ENCODE peak calls at places on chromosomes 7 and 10, in five cellular contexts. One of them, this sample, is unnamed.

GRCh38 chr10:11162828-11163599 is 145.3 kb downstream of the CELF2 start:
- DNase-seq in stomach: peak; percentile 55
- DNase-seq in A549: no peak
- DNase-seq in neuronal stem cell: no peak
- DNase-seq in lower lobe of right lung: peak; percentile 82
- DNase-seq in this sample: peak; percentile 90

GRCh38 chr10:79111427-79111826 is 42.7 kb downstream of the ZMIZ1 start:
- DNase-seq in stomach: no peak
- DNase-seq in neuronal stem cell: no peak
- DNase-seq in lower lobe of right lung: no peak
- DNase-seq in A549: peak; percentile 83
- DNase-seq in this sample: no peak

GRCh38 chr7:100584677-100585510 is 1.0 kb downstream of the LRCH4 start:
- DNase-seq in neuronal stem cell: peak; percentile 74
- DNase-seq in A549: no peak
- DNase-seq in lower lobe of right lung: peak; percentile 59
- DNase-seq in stomach: peak; percentile 43
- DNase-seq in this sample: peak; percentile 35

GRCh38 chr7:115679976-115680375 is 350.6 kb downstream of the TFEC start:
- DNase-seq in lower lobe of right lung: no peak
- DNase-seq in neuronal stem cell: peak; percentile 30
- DNase-seq in A549: no peak
- DNase-seq in stomach: no peak
- DNase-seq in this sample: peak; percentile 5

GRCh38 chr10:43068781-43069515 is 7.9 kb upstream of the RET start:
- DNase-seq in A549: no peak
- DNase-seq in stomach: no peak
- DNase-seq in neuronal stem cell: no peak
- DNase-seq in lower lobe of right lung: no peak
- DNase-seq in this sample: no peak

GRCh38 chr7:111089822-111090426 is 1.0 kb upstream of the LRRN3 start:
- DNase-seq in stomach: no peak
- DNase-seq in neuronal stem cell: no peak
- DNase-seq in lower lobe of right lung: no peak
- DNase-seq in A549: peak; percentile 24
- DNase-seq in this sample: peak; percentile 44

GRCh38 chr10:108817125-108817524 is 1106.2 kb downstream of the XPNPEP1 start:
- DNase-seq in lower lobe of right lung: no peak
- DNase-seq in neuronal stem cell: no peak
- DNase-seq in stomach: no peak
- DNase-seq in A549: no peak
- DNase-seq in this sample: no peak

GRCh38 chr7:84228526-84228925 is 33.9 kb upstream of the SEMA3A start:
- DNase-seq in neuronal stem cell: peak; percentile 43
- DNase-seq in stomach: no peak
- DNase-seq in lower lobe of right lung: no peak
- DNase-seq in A549: no peak
- DNase-seq in this sample: no peak

GRCh38 chr7:43758029-43758860 is at the start of gene BLVRA:
- DNase-seq in A549: peak; percentile 90
- DNase-seq in neuronal stem cell: peak; percentile 61
- DNase-seq in stomach: peak; percentile 68
- DNase-seq in lower lobe of right lung: peak; percentile 84
- DNase-seq in this sample: no peak

GRCh38 chr7:155574556-155574955 is 28.2 kb upstream of the CNPY1 start:
- DNase-seq in lower lobe of right lung: no peak
- DNase-seq in A549: no peak
- DNase-seq in stomach: no peak
- DNase-seq in neuronal stem cell: no peak
- DNase-seq in this sample: no peak

GRCh38 chr7:7970620-7971307 is 2.2 kb downstream of the GLCCI1 start:
- DNase-seq in A549: no peak
- DNase-seq in lower lobe of right lung: no peak
- DNase-seq in neuronal stem cell: peak; percentile 8
- DNase-seq in stomach: no peak
- DNase-seq in this sample: peak; percentile 47

DNA sequence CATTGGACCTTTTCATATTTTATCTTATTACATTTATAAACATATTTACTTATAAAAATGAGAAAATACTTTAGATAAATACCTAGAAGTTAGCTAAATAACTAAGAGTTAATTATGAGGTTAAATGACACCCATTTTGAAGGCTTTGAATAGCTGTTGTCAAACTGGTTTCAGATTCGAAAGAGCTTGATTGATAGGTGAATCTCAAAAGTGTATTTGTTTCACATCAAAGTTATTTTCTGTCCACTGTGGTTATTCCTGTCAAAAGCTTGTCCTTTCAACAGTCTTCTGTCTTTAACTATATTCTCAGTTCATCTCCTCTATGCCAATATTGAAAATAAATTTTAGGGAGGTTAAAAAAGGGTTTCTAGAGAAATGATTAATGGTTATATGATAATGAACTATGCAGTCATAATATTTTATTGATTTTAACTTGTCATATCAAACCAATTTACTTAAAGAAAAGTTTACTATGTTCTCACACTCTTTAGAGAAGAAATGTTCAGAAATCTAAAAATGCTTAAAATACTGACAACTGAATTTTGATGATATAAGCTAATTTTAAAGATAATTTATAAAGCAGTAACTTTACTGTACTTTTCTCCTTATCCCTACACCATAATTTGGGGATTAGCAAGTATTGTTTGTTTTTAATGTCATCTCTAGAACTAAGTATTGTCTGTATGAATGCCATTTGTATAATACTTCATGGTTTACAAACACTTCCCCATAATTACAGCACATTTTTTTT is 72.0 kb upstream of the FOXP2 start:
- DNase-seq in A549: no peak
- DNase-seq in neuronal stem cell: no peak
- DNase-seq in lower lobe of right lung: no peak
- DNase-seq in stomach: no peak
- DNase-seq in this sample: no peak
- H3K27ac ChIP-seq in A549: no peak overlapping the region
- H3K27ac ChIP-seq in neuronal stem cell: no peak overlapping the region
- H3K27ac ChIP-seq in lower lobe of right lung: no peak overlapping the region
- H3K27ac ChIP-seq in stomach: no peak overlapping the region
- H3K27ac ChIP-seq in this sample: no peak overlapping the region

GRCh38 chr10:29617880-29618340 is 16.9 kb downstream of the SVIL start:
- DNase-seq in neuronal stem cell: no peak
- DNase-seq in stomach: no peak
- DNase-seq in A549: no peak
- DNase-seq in lower lobe of right lung: no peak
- DNase-seq in this sample: no peak
- H3K27ac ChIP-seq in neuronal stem cell: no peak overlapping the region
- H3K27ac ChIP-seq in stomach: peak overlapping the region; percentile 79
- H3K27ac ChIP-seq in A549: no peak overlapping the region
- H3K27ac ChIP-seq in lower lobe of right lung: peak overlapping the region; percentile 68
- H3K27ac ChIP-seq in this sample: no peak overlapping the region

GRCh38 chr7:47337021-47337492 is 244.9 kb downstream of the TNS3 start:
- DNase-seq in lower lobe of right lung: no peak
- DNase-seq in A549: no peak
- DNase-seq in stomach: no peak
- DNase-seq in neuronal stem cell: no peak
- DNase-seq in this sample: no peak

GRCh38 chr7:47338031-47338430 is 243.9 kb downstream of the TNS3 start:
- DNase-seq in lower lobe of right lung: no peak
- DNase-seq in neuronal stem cell: no peak
- DNase-seq in A549: no peak
- DNase-seq in stomach: no peak
- DNase-seq in this sample: no peak

GRCh38 chr7:47336178-47337020 is 245.5 kb downstream of the TNS3 start:
- DNase-seq in neuronal stem cell: no peak
- DNase-seq in stomach: no peak
- DNase-seq in A549: no peak
- DNase-seq in lower lobe of right lung: no peak
- DNase-seq in this sample: no peak

GRCh38 chr7:47335557-47336177 is 246.2 kb downstream of the TNS3 start:
- DNase-seq in stomach: no peak
- DNase-seq in neuronal stem cell: no peak
- DNase-seq in lower lobe of right lung: no peak
- DNase-seq in A549: no peak
- DNase-seq in this sample: no peak

GRCh38 chr7:47337531-47337930 is 244.4 kb downstream of the TNS3 start:
- DNase-seq in stomach: peak; percentile 27
- DNase-seq in A549: no peak
- DNase-seq in neuronal stem cell: no peak
- DNase-seq in lower lobe of right lung: no peak
- DNase-seq in this sample: peak; percentile 6
- H3K27ac ChIP-seq in stomach: no peak overlapping the region
- H3K27ac ChIP-seq in A549: no peak overlapping the region
- H3K27ac ChIP-seq in neuronal stem cell: no peak overlapping the region
- H3K27ac ChIP-seq in lower lobe of right lung: no peak overlapping the region
- H3K27ac ChIP-seq in this sample: no peak overlapping the region

GRCh38 chr7:25134360-25135010 is 9.4 kb upstream of the CYCS start:
- DNase-seq in lower lobe of right lung: no peak
- DNase-seq in A549: no peak
- DNase-seq in neuronal stem cell: no peak
- DNase-seq in stomach: no peak
- DNase-seq in this sample: no peak

GRCh38 chr7:25143763-25144162 is 18.7 kb upstream of the CYCS start:
- DNase-seq in stomach: no peak
- DNase-seq in neuronal stem cell: no peak
- DNase-seq in lower lobe of right lung: no peak
- DNase-seq in A549: no peak
- DNase-seq in this sample: no peak

DNA sequence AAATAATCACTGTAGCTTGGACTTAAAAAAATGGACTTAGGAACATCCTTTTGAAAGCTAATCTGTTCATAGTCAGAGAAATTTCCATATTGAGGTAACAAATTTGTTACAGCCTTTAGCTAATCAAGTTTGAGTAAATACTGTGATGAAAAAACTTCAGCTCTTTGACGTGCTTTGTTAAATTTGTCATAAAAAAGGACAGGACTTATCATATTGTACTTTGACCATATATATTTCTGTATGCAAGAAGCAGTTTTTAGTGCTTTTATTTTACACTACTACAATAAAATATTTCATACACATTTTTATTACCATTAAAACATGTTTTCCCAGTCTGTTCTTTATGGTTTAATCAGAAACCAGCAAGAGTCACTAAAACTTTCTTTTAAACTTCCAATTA is 14.5 kb upstream of the CYCS start:
- DNase-seq in lower lobe of right lung: no peak
- DNase-seq in A549: no peak
- DNase-seq in stomach: no peak
- DNase-seq in neuronal stem cell: no peak
- DNase-seq in this sample: no peak
- H3K27ac ChIP-seq in lower lobe of right lung: no peak overlapping the region
- H3K27ac ChIP-seq in A549: no peak overlapping the region
- H3K27ac ChIP-seq in stomach: no peak overlapping the region
- H3K27ac ChIP-seq in neuronal stem cell: no peak overlapping the region
- H3K27ac ChIP-seq in this sample: no peak overlapping the region

GRCh38 chr7:4794591-4795350 is 19.3 kb downstream of the AP5Z1 start:
- DNase-seq in A549: no peak
- DNase-seq in stomach: no peak
- DNase-seq in neuronal stem cell: no peak
- DNase-seq in lower lobe of right lung: no peak
- DNase-seq in this sample: no peak

GRCh38 chr7:4791101-4791737 is 15.8 kb downstream of the AP5Z1 start:
- DNase-seq in neuronal stem cell: no peak
- DNase-seq in lower lobe of right lung: peak; percentile 43
- DNase-seq in A549: no peak
- DNase-seq in stomach: no peak
- DNase-seq in this sample: no peak

GRCh38 chr7:4790516-4790991 is 15.1 kb downstream of the AP5Z1 start:
- DNase-seq in stomach: no peak
- DNase-seq in neuronal stem cell: no peak
- DNase-seq in lower lobe of right lung: no peak
- DNase-seq in A549: no peak
- DNase-seq in this sample: no peak

GRCh38 chr7:4791738-4792536 is 16.5 kb downstream of the AP5Z1 start:
- DNase-seq in A549: no peak
- DNase-seq in neuronal stem cell: peak; percentile 89
- DNase-seq in lower lobe of right lung: peak; percentile 83
- DNase-seq in stomach: peak; percentile 33
- DNase-seq in this sample: peak; percentile 37

GRCh38 chr7:4792537-4793126 is 17.2 kb downstream of the AP5Z1 start:
- DNase-seq in A549: no peak
- DNase-seq in lower lobe of right lung: peak; percentile 60
- DNase-seq in neuronal stem cell: peak; percentile 70
- DNase-seq in stomach: no peak
- DNase-seq in this sample: no peak
- H3K27ac ChIP-seq in A549: no peak overlapping the region
- H3K27ac ChIP-seq in lower lobe of right lung: peak overlapping the region; percentile 57
- H3K27ac ChIP-seq in neuronal stem cell: no peak overlapping the region
- H3K27ac ChIP-seq in stomach: peak overlapping the region; percentile 42
- H3K27ac ChIP-seq in this sample: no peak overlapping the region

GRCh38 chr10:118307768-118308347 is 34.3 kb downstream of the FAM204A start:
- DNase-seq in A549: no peak
- DNase-seq in neuronal stem cell: no peak
- DNase-seq in lower lobe of right lung: no peak
- DNase-seq in stomach: no peak
- DNase-seq in this sample: no peak
- H3K27ac ChIP-seq in A549: no peak overlapping the region
- H3K27ac ChIP-seq in neuronal stem cell: no peak overlapping the region
- H3K27ac ChIP-seq in lower lobe of right lung: no peak overlapping the region
- H3K27ac ChIP-seq in stomach: peak overlapping the region; percentile 6
- H3K27ac ChIP-seq in this sample: no peak overlapping the region

DNA sequence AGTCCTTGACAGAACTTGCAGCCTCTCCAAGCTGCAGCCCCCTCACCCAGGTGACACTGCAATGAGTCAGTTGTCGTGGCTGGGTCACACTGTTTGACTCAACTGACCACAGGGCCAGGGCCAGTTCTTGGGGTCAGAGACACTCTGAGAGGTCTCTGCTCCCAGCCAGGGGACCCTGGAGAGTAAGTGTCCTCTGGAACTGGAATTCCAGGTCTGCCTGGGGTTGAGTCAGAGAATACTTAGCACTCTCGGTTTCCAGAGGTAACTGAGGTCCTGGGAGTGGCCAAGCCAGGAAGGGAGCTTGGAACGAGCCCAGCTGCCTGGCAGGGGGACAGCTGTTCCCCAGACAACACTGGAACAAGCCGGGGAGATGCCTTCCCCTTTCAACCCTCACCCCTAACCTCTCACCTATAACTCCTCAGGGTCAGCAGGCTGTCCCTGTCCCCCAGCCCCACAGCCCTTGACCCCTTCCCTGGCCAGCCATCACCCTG is 2.2 kb upstream of the MYL10 start:
- DNase-seq in lower lobe of right lung: no peak
- DNase-seq in neuronal stem cell: no peak
- DNase-seq in stomach: no peak
- DNase-seq in A549: no peak
- DNase-seq in this sample: no peak
- H3K27ac ChIP-seq in lower lobe of right lung: no peak overlapping the region
- H3K27ac ChIP-seq in neuronal stem cell: no peak overlapping the region
- H3K27ac ChIP-seq in stomach: no peak overlapping the region
- H3K27ac ChIP-seq in A549: no peak overlapping the region
- H3K27ac ChIP-seq in this sample: no peak overlapping the region

DNA sequence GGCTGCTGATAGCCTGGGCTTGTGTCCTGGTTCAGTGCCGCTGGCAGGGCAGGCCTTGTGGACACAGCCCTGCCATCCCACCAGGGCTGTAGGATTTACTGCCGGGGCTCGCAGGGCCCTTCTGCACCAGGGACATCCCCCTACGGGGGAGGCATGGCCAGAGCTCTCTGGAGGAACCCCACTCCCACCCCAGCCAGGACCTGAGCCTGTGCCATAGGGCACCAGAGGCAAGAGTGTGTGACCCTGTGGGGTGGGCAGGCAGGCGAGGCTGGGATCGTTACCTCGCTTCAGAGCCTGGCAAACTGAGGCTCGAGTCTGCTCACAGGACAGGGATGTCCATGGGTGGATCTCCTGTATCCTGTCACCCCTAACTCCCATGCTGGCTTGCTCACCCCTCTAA is 2.6 kb downstream of the LDB3 start:
- DNase-seq in lower lobe of right lung: no peak
- DNase-seq in neuronal stem cell: no peak
- DNase-seq in stomach: no peak
- DNase-seq in A549: no peak
- DNase-seq in this sample: no peak
- H3K27ac ChIP-seq in lower lobe of right lung: no peak overlapping the region
- H3K27ac ChIP-seq in neuronal stem cell: no peak overlapping the region
- H3K27ac ChIP-seq in stomach: peak overlapping the region; percentile 77
- H3K27ac ChIP-seq in A549: no peak overlapping the region
- H3K27ac ChIP-seq in this sample: no peak overlapping the region

This sample was measured in OCI-LY7.